ENCODE peak calls at places on chromosome 18, in seven cellular contexts. V, G, U, W, A, Q and O are unnamed samples.

GRCh38 chr18:55841314-55841713 is 253.3 kb upstream of the TCF4 start:
- DNase-seq in V (no peak), G (no peak), U (no peak), W (no peak), A (no peak), Q (no peak), O (no peak)

GRCh38 chr18:9802774-9803697 is 82.7 kb upstream of the TXNDC2 start:
- DNase-seq in V (no peak), G (peak), U (no peak), W (no peak), A (peak), Q (no peak), O (no peak)

GRCh38 chr18:58310517-58310916 is 266.5 kb downstream of the NEDD4L start:
- DNase-seq in V (peak), G (no peak), U (no peak), W (peak), A (no peak), Q (peak), O (peak)

GRCh38 chr18:68839701-68840100 is 41.8 kb downstream of the CCDC102B start:
- DNase-seq in V (no peak), G (no peak), U (no peak), W (no peak), A (no peak), Q (no peak), O (no peak)

GRCh38 chr18:12990662-12990976 is 543 bp upstream of the CEP192 start:
- DNase-seq in V (no peak), G (no peak), U (no peak), W (no peak), A (no peak), Q (no peak), O (no peak)

GRCh38 chr18:3084206-3084605 is 71.3 kb upstream of the LPIN2 start:
- DNase-seq in V (no peak), G (no peak), U (no peak), W (no peak), A (no peak), Q (no peak), O (no peak)

GRCh38 chr18:70333757-70334156 is 44.9 kb downstream of the SOCS6 start:
- DNase-seq in V (no peak), G (peak), U (no peak), W (no peak), A (peak), Q (no peak), O (peak)

GRCh38 chr18:47552783-47553182 is 301.3 kb upstream of the SKOR2 start:
- DNase-seq in V (no peak), G (no peak), U (no peak), W (no peak), A (no peak), Q (no peak), O (no peak)

GRCh38 chr18:46034230-46034629 is 37.8 kb downstream of the PSTPIP2 start:
- DNase-seq in V (no peak), G (no peak), U (no peak), W (no peak), A (peak), Q (no peak), O (no peak)

GRCh38 chr18:7766383-7766782 is 199.3 kb downstream of the PTPRM start:
- DNase-seq in V (no peak), G (no peak), U (no peak), W (no peak), A (no peak), Q (no peak), O (no peak)

GRCh38 chr18:45998244-45998643 is 31.1 kb upstream of the EPG5 start:
- DNase-seq in V (peak), G (no peak), U (no peak), W (peak), A (no peak), Q (no peak), O (no peak)

GRCh38 chr18:61554117-61554776 is 221.0 kb downstream of the CDH20 start:
- DNase-seq in V (peak), G (no peak), U (no peak), W (peak), A (peak), Q (peak), O (no peak)

GRCh38 chr18:50973367-50974126 is 5.7 kb downstream of the ELAC1 start:
- DNase-seq in V (no peak), G (peak), U (no peak), W (no peak), A (peak), Q (no peak), O (peak)

GRCh38 chr18:62258606-62259005 is 66.5 kb upstream of the TNFRSF11A start:
- DNase-seq in V (no peak), G (no peak), U (no peak), W (no peak), A (no peak), Q (no peak), O (no peak)